ENCODE peak calls at places on chromosomes 6 and 20, in five cellular contexts. L, I, Y, P and A are unnamed samples.

GRCh38 chr6:8499540-8499939 is 64.2 kb upstream of the SLC35B3 start:
- DNase-seq in I (no peak), L (no peak), P (no peak), Y (peak; percentile 9), A (no peak)

GRCh38 chr6:159461266-159461665 is 231.8 kb downstream of the SOD2 start:
- DNase-seq in L (no peak), I (no peak), P (no peak), Y (no peak), A (no peak)

GRCh38 chr20:45021626-45022025 is 55.3 kb downstream of the STK4 start:
- DNase-seq in Y (no peak), I (no peak), P (no peak), L (no peak), A (no peak)

GRCh38 chr6:138987643-138988468 is at the start of gene REPS1:
- DNase-seq in Y (peak; percentile 95), P (peak; percentile 94), I (no peak), L (peak; percentile 96), A (peak; percentile 95)

GRCh38 chr6:98516869-98517268 is 317.5 kb upstream of the POU3F2 start:
- DNase-seq in I (no peak), L (no peak), Y (no peak), P (no peak), A (no peak)

GRCh38 chr6:14799928-14800327 is 445.9 kb upstream of the JARID2 start:
- DNase-seq in P (peak; percentile 52), L (no peak), Y (peak; percentile 67), I (no peak), A (peak; percentile 57)

GRCh38 chr20:10079964-10080363 is 45.2 kb downstream of the ANKEF1 start:
- DNase-seq in I (peak; percentile 63), Y (no peak), P (no peak), L (no peak), A (no peak)

GRCh38 chr6:82785206-82785605 is 280.4 kb downstream of the UBE3D start:
- DNase-seq in P (no peak), I (no peak), L (no peak), Y (no peak), A (no peak)

GRCh38 chr6:15623282-15624116 is 39.3 kb downstream of the DTNBP1 start:
- DNase-seq in I (no peak), Y (peak; percentile 42), L (no peak), P (no peak), A (no peak)

GRCh38 chr6:39322306-39322850 is at the start of gene KCNK16:
- DNase-seq in P (no peak), I (no peak), L (no peak), Y (no peak), A (no peak)

GRCh38 chr20:329851-330232 is 4.5 kb downstream of the SOX12 start:
- DNase-seq in L (no peak), P (no peak), Y (no peak), I (no peak), A (no peak)

GRCh38 chr6:87274660-87275273 is 47.6 kb upstream of the SMIM8 start:
- DNase-seq in Y (no peak), P (no peak), L (no peak), I (peak; percentile 31), A (no peak)

GRCh38 chr6:134870677-134871498 is 79.0 kb downstream of the ALDH8A1 start:
- DNase-seq in Y (no peak), L (no peak), I (no peak), P (no peak), A (peak; percentile 91)

GRCh38 chr20:37790900-37791299 is 97.1 kb downstream of the CTNNBL1 start:
- DNase-seq in P (no peak), I (no peak), L (no peak), Y (no peak), A (no peak)

GRCh38 chr20:37789408-37789807 is 95.6 kb downstream of the CTNNBL1 start:
- DNase-seq in P (no peak), Y (no peak), L (no peak), I (no peak), A (peak; percentile 35)

GRCh38 chr20:37781626-37782025 is 87.8 kb downstream of the CTNNBL1 start:
- DNase-seq in P (no peak), I (no peak), L (no peak), Y (no peak), A (peak; percentile 9)

GRCh38 chr20:37786043-37786442 is 92.2 kb downstream of the CTNNBL1 start:
- DNase-seq in I (no peak), P (no peak), Y (no peak), L (no peak), A (no peak)
- TF ChIP-seq CTCF in I (no peak), P (no peak), Y (no peak), L (no peak), A (no peak)

GRCh38 chr6:121443953-121444590 is 8.6 kb downstream of the GJA1 start:
- DNase-seq in L (no peak), P (no peak), I (no peak), Y (no peak), A (no peak)
- H3K4me3 ChIP-seq in L (no peak overlapping the region), P (no peak overlapping the region), I (no peak overlapping the region), Y (no peak overlapping the region), A (no peak overlapping the region)

DNA sequence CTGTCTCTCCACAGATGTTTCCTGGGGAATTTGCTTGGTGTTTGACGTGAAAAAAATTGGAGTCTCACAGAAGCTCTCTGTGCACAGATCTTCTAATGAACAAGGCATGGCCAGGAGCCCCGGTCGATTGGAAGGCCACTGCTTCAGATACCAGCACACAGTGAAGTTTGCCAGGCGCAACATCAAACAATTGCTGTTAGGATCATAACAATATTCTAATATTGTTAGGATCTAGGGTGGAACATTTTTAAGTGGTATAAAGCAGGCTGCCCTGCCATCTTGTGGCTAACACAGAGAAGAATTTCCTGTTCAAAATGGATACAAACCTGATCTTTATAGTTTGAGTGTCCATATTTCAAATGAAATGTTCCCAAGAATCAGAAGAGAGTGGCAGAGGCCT is 64.1 kb downstream of the C6orf118 start:
- DNase-seq in P (no peak), L (no peak), Y (peak; percentile 28), I (no peak), A (no peak)
- TF ChIP-seq CTCF in P (no peak), L (peak; percentile 22), Y (peak; percentile 45), I (no peak), A (no peak)

DNA sequence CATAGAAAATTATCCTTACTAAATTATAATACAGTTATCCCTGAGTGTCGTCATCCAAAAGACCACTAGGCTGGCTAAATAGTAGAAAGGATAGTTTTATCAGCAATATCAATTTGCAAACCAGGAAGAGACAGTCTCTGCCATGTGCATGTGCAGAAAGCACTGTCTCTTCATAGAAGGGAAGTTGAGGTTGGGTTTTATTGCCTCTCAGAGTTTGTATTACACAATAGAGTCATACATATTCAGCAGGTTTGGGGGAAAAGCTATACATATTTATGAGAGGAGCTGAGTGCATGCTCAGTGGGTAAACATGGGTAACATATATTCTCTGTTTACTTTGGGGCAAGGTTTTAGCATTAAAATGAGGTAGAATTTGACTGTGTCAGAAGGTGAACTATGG is 14.8 kb downstream of the TMEM170B start:
- DNase-seq in I (no peak), Y (no peak), P (no peak), L (no peak), A (no peak)
- H3K4me3 ChIP-seq in I (no peak overlapping the region), Y (no peak overlapping the region), P (no peak overlapping the region), L (no peak overlapping the region), A (no peak overlapping the region)

GRCh38 chr6:108570518-108570917 is 9.8 kb downstream of the FOXO3 start:
- DNase-seq in I (no peak), P (no peak), Y (no peak), L (no peak), A (peak; percentile 8)
- TF ChIP-seq CTCF in I (no peak), P (no peak), Y (peak; percentile 12), L (no peak), A (no peak)

GRCh38 chr6:150406948-150407347 is 38.1 kb downstream of the IYD start:
- DNase-seq in I (no peak), Y (no peak), L (no peak), P (no peak), A (no peak)
- H3K4me3 ChIP-seq in I (no peak overlapping the region), Y (no peak overlapping the region), L (no peak overlapping the region), P (no peak overlapping the region), A (no peak overlapping the region)

GRCh38 chr20:38109657-38110524 is 55.2 kb downstream of the TGM2 start:
- DNase-seq in L (no peak), I (peak; percentile 100), Y (peak; percentile 85), P (no peak), A (no peak)
- TF ChIP-seq CTCF in L (no peak), I (no peak), Y (no peak), P (no peak), A (no peak)

DNA sequence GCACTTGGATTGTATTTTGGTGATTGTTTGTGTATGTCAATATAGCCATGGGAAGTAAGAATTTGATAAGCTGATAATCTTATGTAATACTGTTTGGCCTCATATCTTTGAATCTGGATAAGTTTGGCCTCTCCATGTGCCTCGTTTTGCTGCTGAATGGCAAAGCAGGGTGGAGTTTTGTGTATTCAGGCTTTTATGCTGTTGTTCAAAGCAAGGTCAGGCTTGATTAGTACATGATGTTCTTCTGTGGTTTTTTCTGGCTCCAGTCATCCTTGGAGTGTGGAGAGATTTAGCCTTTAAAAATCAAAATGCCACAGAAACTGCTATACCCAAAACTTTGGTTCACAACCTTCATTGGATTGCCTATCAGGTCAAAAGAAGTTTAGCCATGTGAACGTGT is 728.9 kb upstream of the GJE1 start:
- DNase-seq in I (no peak), Y (no peak), P (no peak), L (no peak), A (no peak)
- H3K4me3 ChIP-seq in I (no peak overlapping the region), Y (no peak overlapping the region), P (no peak overlapping the region), L (no peak overlapping the region), A (no peak overlapping the region)

DNA sequence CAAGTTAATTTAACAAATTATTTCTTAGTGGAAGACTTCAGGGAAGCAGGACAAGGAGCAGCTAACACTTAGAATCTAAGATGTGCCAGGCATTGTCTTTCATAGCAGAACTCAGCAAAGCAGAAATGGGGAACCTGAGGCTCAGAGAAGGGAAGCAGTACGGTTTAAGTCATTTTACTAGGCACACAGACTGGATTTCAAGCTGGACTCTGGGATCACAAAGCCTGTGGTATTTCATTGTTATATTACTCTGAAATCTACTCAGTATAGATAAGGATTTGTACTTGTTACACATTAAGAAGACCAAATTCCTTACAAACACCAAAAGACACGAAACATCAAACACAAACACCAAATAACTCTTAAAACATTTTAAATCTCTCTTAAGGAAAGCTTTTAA is 199.6 kb downstream of the ISM1 start:
- DNase-seq in P (no peak), L (no peak), Y (no peak), I (no peak), A (no peak)
- TF ChIP-seq CTCF in P (no peak), L (no peak), Y (no peak), I (no peak), A (no peak)

GRCh38 chr20:38569747-38570519 is 11.1 kb upstream of the ADIG start:
- DNase-seq in P (no peak), L (no peak), Y (no peak), I (no peak), A (no peak)
- H3K4me3 ChIP-seq in P (no peak overlapping the region), L (no peak overlapping the region), Y (no peak overlapping the region), I (no peak overlapping the region), A (no peak overlapping the region)